ENCODE peak calls at places on chromosome 6, in six cellular contexts. One of them, this sample, is unnamed.

GRCh38 chr6:155093430-155093829 is 98.3 kb downstream of the TIAM2 start:
- DNase-seq in astrocyte: no peak
- DNase-seq in fibroblast of lung: no peak
- DNase-seq in HCT116: no peak
- DNase-seq in neural progenitor cell: no peak
- DNase-seq in endothelial cell of umbilical vein: no peak
- DNase-seq in this sample: peak; percentile 53

GRCh38 chr6:134741193-134741521 is 208.7 kb downstream of the ALDH8A1 start:
- DNase-seq in neural progenitor cell: peak; percentile 32
- DNase-seq in endothelial cell of umbilical vein: no peak
- DNase-seq in fibroblast of lung: no peak
- DNase-seq in HCT116: no peak
- DNase-seq in astrocyte: no peak
- DNase-seq in this sample: no peak

GRCh38 chr6:87672641-87673040 is 29.4 kb downstream of the AKIRIN2 start:
- DNase-seq in HCT116: no peak
- DNase-seq in fibroblast of lung: no peak
- DNase-seq in neural progenitor cell: no peak
- DNase-seq in endothelial cell of umbilical vein: no peak
- DNase-seq in astrocyte: no peak
- DNase-seq in this sample: no peak

GRCh38 chr6:158903801-158904200 is 84.6 kb upstream of the EZR start:
- DNase-seq in endothelial cell of umbilical vein: no peak
- DNase-seq in fibroblast of lung: no peak
- DNase-seq in HCT116: no peak
- DNase-seq in neural progenitor cell: no peak
- DNase-seq in astrocyte: no peak
- DNase-seq in this sample: no peak

GRCh38 chr6:139146317-139146726 is 11.4 kb downstream of the HECA start:
- DNase-seq in HCT116: no peak
- DNase-seq in neural progenitor cell: no peak
- DNase-seq in fibroblast of lung: no peak
- DNase-seq in endothelial cell of umbilical vein: no peak
- DNase-seq in astrocyte: no peak
- DNase-seq in this sample: no peak

GRCh38 chr6:80523531-80523970 is 417.1 kb downstream of the BCKDHB start:
- DNase-seq in fibroblast of lung: no peak
- DNase-seq in neural progenitor cell: peak; percentile 81
- DNase-seq in astrocyte: no peak
- DNase-seq in HCT116: no peak
- DNase-seq in endothelial cell of umbilical vein: peak; percentile 93
- DNase-seq in this sample: no peak

GRCh38 chr6:659716-660581 is 3.0 kb upstream of the HUS1B start:
- DNase-seq in fibroblast of lung: no peak
- DNase-seq in neural progenitor cell: peak; percentile 43
- DNase-seq in HCT116: no peak
- DNase-seq in endothelial cell of umbilical vein: no peak
- DNase-seq in astrocyte: no peak
- DNase-seq in this sample: peak; percentile 61

GRCh38 chr6:153976921-153977693 is 61.9 kb upstream of the OPRM1 start:
- DNase-seq in fibroblast of lung: peak; percentile 56
- DNase-seq in astrocyte: peak; percentile 3
- DNase-seq in neural progenitor cell: no peak
- DNase-seq in endothelial cell of umbilical vein: no peak
- DNase-seq in HCT116: no peak
- DNase-seq in this sample: no peak

GRCh38 chr6:170212051-170212756 is 78.7 kb downstream of the DLL1 start:
- DNase-seq in neural progenitor cell: peak; percentile 46
- DNase-seq in endothelial cell of umbilical vein: no peak
- DNase-seq in fibroblast of lung: no peak
- DNase-seq in HCT116: no peak
- DNase-seq in astrocyte: no peak
- DNase-seq in this sample: no peak

GRCh38 chr6:84771732-84772131 is 7.3 kb upstream of the TBX18 start:
- DNase-seq in fibroblast of lung: no peak
- DNase-seq in HCT116: no peak
- DNase-seq in endothelial cell of umbilical vein: peak; percentile 35
- DNase-seq in neural progenitor cell: peak; percentile 59
- DNase-seq in astrocyte: no peak
- DNase-seq in this sample: no peak

GRCh38 chr6:84774174-84775158 is 10.1 kb upstream of the TBX18 start:
- DNase-seq in endothelial cell of umbilical vein: peak; percentile 79
- DNase-seq in neural progenitor cell: peak; percentile 80
- DNase-seq in HCT116: no peak
- DNase-seq in fibroblast of lung: no peak
- DNase-seq in astrocyte: no peak
- DNase-seq in this sample: no peak

GRCh38 chr6:84772428-84773132 is 8.2 kb upstream of the TBX18 start:
- DNase-seq in astrocyte: no peak
- DNase-seq in HCT116: no peak
- DNase-seq in endothelial cell of umbilical vein: no peak
- DNase-seq in neural progenitor cell: peak; percentile 68
- DNase-seq in fibroblast of lung: no peak
- DNase-seq in this sample: no peak

GRCh38 chr6:84773431-84774173 is 9.2 kb upstream of the TBX18 start:
- DNase-seq in astrocyte: no peak
- DNase-seq in fibroblast of lung: no peak
- DNase-seq in endothelial cell of umbilical vein: peak; percentile 70
- DNase-seq in neural progenitor cell: peak; percentile 68
- DNase-seq in HCT116: no peak
- DNase-seq in this sample: no peak

DNA sequence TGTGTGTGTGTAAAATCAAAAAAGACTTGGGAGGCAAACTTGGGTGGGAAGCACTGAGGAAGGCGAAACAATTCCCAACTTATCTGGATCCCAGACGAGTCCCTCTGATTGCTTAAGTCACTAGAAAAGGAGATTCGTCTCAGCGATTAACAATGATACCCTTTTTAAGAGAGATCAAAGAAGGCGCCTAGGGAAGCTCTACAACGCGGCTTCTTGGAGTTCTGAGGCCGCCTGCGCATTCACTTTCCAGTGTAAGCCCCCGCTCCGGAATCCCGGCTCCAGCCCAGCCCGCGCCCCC is 8.7 kb upstream of the TBX18 start:
- DNase-seq in astrocyte: no peak
- DNase-seq in endothelial cell of umbilical vein: peak; percentile 49
- DNase-seq in neural progenitor cell: peak; percentile 81
- DNase-seq in HCT116: no peak
- DNase-seq in fibroblast of lung: no peak
- DNase-seq in this sample: no peak
- TF ChIP-seq EZH2 in astrocyte: no peak
- TF ChIP-seq EZH2 in endothelial cell of umbilical vein: peak; percentile 92
- TF ChIP-seq EZH2 in neural progenitor cell: peak; percentile 7
- TF ChIP-seq EZH2 in HCT116: no peak
- TF ChIP-seq EZH2 in fibroblast of lung: no peak
- TF ChIP-seq EZH2 in this sample: no peak

GRCh38 chr6:17101422-17102257 is at the start of gene STMND1:
- DNase-seq in HCT116: no peak
- DNase-seq in fibroblast of lung: peak; percentile 18
- DNase-seq in endothelial cell of umbilical vein: peak; percentile 17
- DNase-seq in neural progenitor cell: peak; percentile 63
- DNase-seq in astrocyte: peak; percentile 22
- DNase-seq in this sample: no peak

GRCh38 chr6:17099401-17100059 is 2.3 kb upstream of the STMND1 start:
- DNase-seq in astrocyte: no peak
- DNase-seq in endothelial cell of umbilical vein: no peak
- DNase-seq in fibroblast of lung: no peak
- DNase-seq in neural progenitor cell: no peak
- DNase-seq in HCT116: no peak
- DNase-seq in this sample: no peak

GRCh38 chr6:17102258-17102870 is 514 bp downstream of the STMND1 start:
- DNase-seq in neural progenitor cell: no peak
- DNase-seq in astrocyte: no peak
- DNase-seq in endothelial cell of umbilical vein: no peak
- DNase-seq in HCT116: no peak
- DNase-seq in fibroblast of lung: no peak
- DNase-seq in this sample: no peak

GRCh38 chr6:17107768-17108325 is 6.0 kb downstream of the STMND1 start:
- DNase-seq in neural progenitor cell: no peak
- DNase-seq in astrocyte: no peak
- DNase-seq in HCT116: no peak
- DNase-seq in endothelial cell of umbilical vein: no peak
- DNase-seq in fibroblast of lung: no peak
- DNase-seq in this sample: no peak

GRCh38 chr6:17103715-17104114 is 1.9 kb downstream of the STMND1 start:
- DNase-seq in neural progenitor cell: no peak
- DNase-seq in fibroblast of lung: no peak
- DNase-seq in endothelial cell of umbilical vein: no peak
- DNase-seq in astrocyte: no peak
- DNase-seq in HCT116: peak; percentile 46
- DNase-seq in this sample: no peak
- TF ChIP-seq CTCF in neural progenitor cell: peak; percentile 13
- TF ChIP-seq CTCF in fibroblast of lung: no peak
- TF ChIP-seq CTCF in endothelial cell of umbilical vein: peak; percentile 7
- TF ChIP-seq CTCF in astrocyte: no peak
- TF ChIP-seq CTCF in HCT116: peak; percentile 11
- TF ChIP-seq CTCF in this sample: no peak

GRCh38 chr6:167492096-167492449 is 167.2 kb downstream of the TTLL2 start:
- DNase-seq in astrocyte: no peak
- DNase-seq in HCT116: no peak
- DNase-seq in neural progenitor cell: no peak
- DNase-seq in endothelial cell of umbilical vein: no peak
- DNase-seq in fibroblast of lung: no peak
- DNase-seq in this sample: no peak
- H3K4me3 ChIP-seq in astrocyte: no peak overlapping the region
- H3K4me3 ChIP-seq in HCT116: no peak overlapping the region
- H3K4me3 ChIP-seq in neural progenitor cell: no peak overlapping the region
- H3K4me3 ChIP-seq in endothelial cell of umbilical vein: no peak overlapping the region
- H3K4me3 ChIP-seq in fibroblast of lung: no peak overlapping the region
- H3K4me3 ChIP-seq in this sample: no peak overlapping the region

GRCh38 chr6:10407018-10407673 is 7.7 kb downstream of the TFAP2A start:
- DNase-seq in endothelial cell of umbilical vein: no peak
- DNase-seq in HCT116: no peak
- DNase-seq in neural progenitor cell: peak; percentile 58
- DNase-seq in astrocyte: no peak
- DNase-seq in fibroblast of lung: no peak
- DNase-seq in this sample: no peak
- TF ChIP-seq EZH2 in endothelial cell of umbilical vein: no peak
- TF ChIP-seq EZH2 in HCT116: no peak
- TF ChIP-seq EZH2 in neural progenitor cell: peak; percentile 73
- TF ChIP-seq EZH2 in astrocyte: no peak
- TF ChIP-seq EZH2 in fibroblast of lung: no peak
- TF ChIP-seq EZH2 in this sample: no peak

GRCh38 chr6:91337967-91338366 is 751.1 kb upstream of the MAP3K7 start:
- DNase-seq in fibroblast of lung: no peak
- DNase-seq in astrocyte: no peak
- DNase-seq in endothelial cell of umbilical vein: no peak
- DNase-seq in HCT116: no peak
- DNase-seq in neural progenitor cell: no peak
- DNase-seq in this sample: no peak
- TF ChIP-seq CTCF in fibroblast of lung: no peak
- TF ChIP-seq CTCF in astrocyte: no peak
- TF ChIP-seq CTCF in endothelial cell of umbilical vein: peak; percentile 9
- TF ChIP-seq CTCF in HCT116: no peak
- TF ChIP-seq CTCF in neural progenitor cell: peak; percentile 38
- TF ChIP-seq CTCF in this sample: peak; percentile 14

DNA sequence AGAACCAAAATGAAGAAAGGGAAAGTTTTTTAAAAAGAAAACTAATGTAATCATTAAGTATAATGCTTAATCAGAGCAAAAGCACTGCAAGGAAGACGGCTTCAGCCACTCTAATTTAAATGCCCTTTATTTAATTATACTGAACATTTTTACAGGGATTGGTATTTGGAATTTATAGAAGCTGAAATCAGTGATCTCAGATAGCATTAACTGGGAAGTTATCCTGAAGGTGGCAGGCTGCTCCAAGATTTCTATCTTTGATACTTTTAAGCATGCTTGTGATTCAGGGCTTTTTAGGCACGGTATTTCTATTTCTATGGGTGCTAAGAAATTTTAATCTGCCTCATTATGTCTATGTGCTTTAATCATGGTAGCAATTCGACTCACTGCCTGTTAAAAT is 1.3 kb upstream of the NDUFAF4 start:
- DNase-seq in neural progenitor cell: peak; percentile 40
- DNase-seq in HCT116: peak; percentile 37
- DNase-seq in astrocyte: peak; percentile 27
- DNase-seq in fibroblast of lung: peak; percentile 73
- DNase-seq in endothelial cell of umbilical vein: peak; percentile 62
- DNase-seq in this sample: no peak
- H3K4me3 ChIP-seq in neural progenitor cell: no peak overlapping the region
- H3K4me3 ChIP-seq in HCT116: peak overlapping the region; percentile 91
- H3K4me3 ChIP-seq in astrocyte: no peak overlapping the region
- H3K4me3 ChIP-seq in fibroblast of lung: peak overlapping the region; percentile 78
- H3K4me3 ChIP-seq in endothelial cell of umbilical vein: peak overlapping the region; percentile 91
- H3K4me3 ChIP-seq in this sample: peak overlapping the region; percentile 96

This sample was measured in DND-41.